ENCODE peak calls at places on chromosomes 5 and 9, in six cellular contexts. One of them, this sample, is unnamed.
A peak's percentile ranks its signal among the peaks of the same experiment; 100 is the strongest.

GRCh38 chr5:91049800-91050199 is 333.3 kb downstream of the ARRDC3 start:
- DNase-seq in HuH-7: no peak
- DNase-seq in astrocyte: peak; percentile 47
- DNase-seq in progenitor cell of endocrine pancreas: no peak
- DNase-seq in AG08396: no peak
- DNase-seq in iPS-NIHi11: no peak
- DNase-seq in this sample: no peak

GRCh38 chr9:93589688-93590087 is 13.3 kb downstream of the PHF2 start:
- DNase-seq in AG08396: peak; percentile 60
- DNase-seq in HuH-7: no peak
- DNase-seq in astrocyte: peak; percentile 16
- DNase-seq in iPS-NIHi11: peak; percentile 54
- DNase-seq in progenitor cell of endocrine pancreas: no peak
- DNase-seq in this sample: no peak

GRCh38 chr9:116365056-116365471 is 211.5 kb downstream of the PAPPA start:
- DNase-seq in HuH-7: no peak
- DNase-seq in progenitor cell of endocrine pancreas: no peak
- DNase-seq in AG08396: peak; percentile 82
- DNase-seq in astrocyte: peak; percentile 61
- DNase-seq in iPS-NIHi11: peak; percentile 65
- DNase-seq in this sample: no peak

GRCh38 chr9:38157711-38158110 is 88.7 kb upstream of the SHB start:
- DNase-seq in iPS-NIHi11: no peak
- DNase-seq in AG08396: no peak
- DNase-seq in astrocyte: no peak
- DNase-seq in HuH-7: no peak
- DNase-seq in progenitor cell of endocrine pancreas: no peak
- DNase-seq in this sample: no peak

GRCh38 chr5:72452515-72453259 is 54.5 kb downstream of the ZNF366 start:
- DNase-seq in progenitor cell of endocrine pancreas: no peak
- DNase-seq in AG08396: peak; percentile 82
- DNase-seq in HuH-7: no peak
- DNase-seq in astrocyte: peak; percentile 78
- DNase-seq in iPS-NIHi11: peak; percentile 41
- DNase-seq in this sample: peak; percentile 83

GRCh38 chr5:144142030-144142825 is 28.2 kb downstream of the YIPF5 start:
- DNase-seq in iPS-NIHi11: peak; percentile 57
- DNase-seq in astrocyte: peak; percentile 42
- DNase-seq in HuH-7: peak; percentile 22
- DNase-seq in progenitor cell of endocrine pancreas: no peak
- DNase-seq in AG08396: peak; percentile 30
- DNase-seq in this sample: no peak

GRCh38 chr5:80109549-80110478 is 74.7 kb downstream of the THBS4 start:
- DNase-seq in iPS-NIHi11: no peak
- DNase-seq in AG08396: no peak
- DNase-seq in astrocyte: no peak
- DNase-seq in HuH-7: no peak
- DNase-seq in progenitor cell of endocrine pancreas: no peak
- DNase-seq in this sample: no peak

GRCh38 chr9:36148652-36149051 is 12.1 kb downstream of the GLIPR2 start:
- DNase-seq in AG08396: peak; percentile 94
- DNase-seq in HuH-7: no peak
- DNase-seq in astrocyte: peak; percentile 96
- DNase-seq in iPS-NIHi11: no peak
- DNase-seq in progenitor cell of endocrine pancreas: no peak
- DNase-seq in this sample: peak; percentile 95

GRCh38 chr5:53008751-53009150 is 19.6 kb downstream of the ITGA2 start:
- DNase-seq in AG08396: peak; percentile 27
- DNase-seq in HuH-7: no peak
- DNase-seq in iPS-NIHi11: no peak
- DNase-seq in progenitor cell of endocrine pancreas: no peak
- DNase-seq in astrocyte: no peak
- DNase-seq in this sample: no peak

GRCh38 chr9:80892703-80893102 is 796.6 kb downstream of the TLE1 start:
- DNase-seq in astrocyte: no peak
- DNase-seq in AG08396: no peak
- DNase-seq in progenitor cell of endocrine pancreas: no peak
- DNase-seq in HuH-7: no peak
- DNase-seq in iPS-NIHi11: no peak
- DNase-seq in this sample: no peak

GRCh38 chr9:93321220-93321610 is 130.3 kb upstream of the FAM120A start:
- DNase-seq in astrocyte: no peak
- DNase-seq in iPS-NIHi11: no peak
- DNase-seq in AG08396: no peak
- DNase-seq in progenitor cell of endocrine pancreas: no peak
- DNase-seq in HuH-7: no peak
- DNase-seq in this sample: no peak

GRCh38 chr5:80975065-80975464 is 14.9 kb downstream of the RASGRF2 start:
- DNase-seq in progenitor cell of endocrine pancreas: no peak
- DNase-seq in HuH-7: no peak
- DNase-seq in astrocyte: peak; percentile 35
- DNase-seq in AG08396: peak; percentile 22
- DNase-seq in iPS-NIHi11: no peak
- DNase-seq in this sample: no peak

GRCh38 chr5:149636861-149637246 is 55.6 kb downstream of the ARHGEF37 start:
- DNase-seq in progenitor cell of endocrine pancreas: peak; percentile 20
- DNase-seq in AG08396: peak; percentile 69
- DNase-seq in iPS-NIHi11: peak; percentile 79
- DNase-seq in HuH-7: peak; percentile 73
- DNase-seq in astrocyte: peak; percentile 29
- DNase-seq in this sample: no peak

GRCh38 chr9:83012578-83013260 is 50.2 kb downstream of the RASEF start:
- DNase-seq in iPS-NIHi11: no peak
- DNase-seq in HuH-7: no peak
- DNase-seq in progenitor cell of endocrine pancreas: no peak
- DNase-seq in astrocyte: no peak
- DNase-seq in AG08396: no peak
- DNase-seq in this sample: no peak

GRCh38 chr5:111494350-111494999 is 17.9 kb downstream of the STARD4 start:
- DNase-seq in astrocyte: no peak
- DNase-seq in progenitor cell of endocrine pancreas: no peak
- DNase-seq in HuH-7: no peak
- DNase-seq in AG08396: no peak
- DNase-seq in iPS-NIHi11: no peak
- DNase-seq in this sample: no peak

GRCh38 chr5:111859533-111860270 is 102.7 kb upstream of the NREP start:
- DNase-seq in progenitor cell of endocrine pancreas: no peak
- DNase-seq in HuH-7: no peak
- DNase-seq in AG08396: no peak
- DNase-seq in iPS-NIHi11: no peak
- DNase-seq in astrocyte: peak; percentile 85
- DNase-seq in this sample: no peak

GRCh38 chr9:6895754-6896153 is 138.0 kb downstream of the KDM4C start:
- DNase-seq in iPS-NIHi11: no peak
- DNase-seq in astrocyte: no peak
- DNase-seq in progenitor cell of endocrine pancreas: no peak
- DNase-seq in HuH-7: no peak
- DNase-seq in AG08396: no peak
- DNase-seq in this sample: no peak

GRCh38 chr5:159851053-159851452 is 65.2 kb upstream of the ADRA1B start:
- DNase-seq in progenitor cell of endocrine pancreas: no peak
- DNase-seq in HuH-7: no peak
- DNase-seq in astrocyte: peak; percentile 30
- DNase-seq in AG08396: no peak
- DNase-seq in iPS-NIHi11: no peak
- DNase-seq in this sample: no peak